ENCODE peak calls at places on chromosome 7, in six cellular contexts. One of them, this sample, is unnamed.

GRCh38 chr7:80722596-80723141 is 84.2 kb downstream of the CD36 start:
- DNase-seq in epithelial cell of esophagus: peak
- DNase-seq in progenitor cell of endocrine pancreas: no peak
- DNase-seq in heart left ventricle: no peak
- DNase-seq in tibial nerve: peak
- DNase-seq in suprapubic skin: no peak
- DNase-seq in this sample: no peak

GRCh38 chr7:28666144-28666543 is 253.8 kb downstream of the CREB5 start:
- DNase-seq in epithelial cell of esophagus: peak
- DNase-seq in progenitor cell of endocrine pancreas: no peak
- DNase-seq in heart left ventricle: no peak
- DNase-seq in tibial nerve: no peak
- DNase-seq in suprapubic skin: no peak
- DNase-seq in this sample: no peak

GRCh38 chr7:26376208-26376917 is 84.7 kb downstream of the SNX10 start:
- DNase-seq in epithelial cell of esophagus: no peak
- DNase-seq in progenitor cell of endocrine pancreas: peak
- DNase-seq in heart left ventricle: no peak
- DNase-seq in tibial nerve: no peak
- DNase-seq in suprapubic skin: no peak
- DNase-seq in this sample: peak

GRCh38 chr7:46126901-46127300 is 205.8 kb upstream of the IGFBP3 start:
- DNase-seq in epithelial cell of esophagus: peak
- DNase-seq in progenitor cell of endocrine pancreas: no peak
- DNase-seq in heart left ventricle: no peak
- DNase-seq in tibial nerve: no peak
- DNase-seq in suprapubic skin: no peak
- DNase-seq in this sample: no peak

GRCh38 chr7:4683884-4684565 is 1.9 kb downstream of the FOXK1 start:
- DNase-seq in epithelial cell of esophagus: peak
- DNase-seq in progenitor cell of endocrine pancreas: no peak
- DNase-seq in heart left ventricle: peak
- DNase-seq in tibial nerve: peak
- DNase-seq in suprapubic skin: no peak
- DNase-seq in this sample: peak

GRCh38 chr7:114182837-114183236 is 231.8 kb upstream of the FOXP2 start:
- DNase-seq in epithelial cell of esophagus: no peak
- DNase-seq in progenitor cell of endocrine pancreas: no peak
- DNase-seq in heart left ventricle: no peak
- DNase-seq in tibial nerve: no peak
- DNase-seq in suprapubic skin: no peak
- DNase-seq in this sample: no peak

GRCh38 chr7:111650456-111650999 is 88.2 kb upstream of the IMMP2L start:
- DNase-seq in epithelial cell of esophagus: peak
- DNase-seq in progenitor cell of endocrine pancreas: no peak
- DNase-seq in heart left ventricle: no peak
- DNase-seq in tibial nerve: no peak
- DNase-seq in suprapubic skin: no peak
- DNase-seq in this sample: no peak

GRCh38 chr7:30116771-30117170 is 18.0 kb upstream of the MTURN start:
- DNase-seq in epithelial cell of esophagus: no peak
- DNase-seq in progenitor cell of endocrine pancreas: no peak
- DNase-seq in heart left ventricle: peak
- DNase-seq in tibial nerve: no peak
- DNase-seq in suprapubic skin: no peak
- DNase-seq in this sample: no peak

GRCh38 chr7:107560898-107561516 is 2.7 kb downstream of the COG5 start:
- DNase-seq in epithelial cell of esophagus: peak
- DNase-seq in progenitor cell of endocrine pancreas: no peak
- DNase-seq in heart left ventricle: no peak
- DNase-seq in tibial nerve: no peak
- DNase-seq in suprapubic skin: no peak
- DNase-seq in this sample: no peak

GRCh38 chr7:118183254-118183585 is 744 bp upstream of the LSM8 start:
- DNase-seq in epithelial cell of esophagus: no peak
- DNase-seq in progenitor cell of endocrine pancreas: no peak
- DNase-seq in heart left ventricle: no peak
- DNase-seq in tibial nerve: no peak
- DNase-seq in suprapubic skin: no peak
- DNase-seq in this sample: no peak

GRCh38 chr7:6221340-6222319 is 50.8 kb downstream of the CYTH3 start:
- DNase-seq in epithelial cell of esophagus: no peak
- DNase-seq in progenitor cell of endocrine pancreas: no peak
- DNase-seq in heart left ventricle: no peak
- DNase-seq in tibial nerve: no peak
- DNase-seq in suprapubic skin: no peak
- DNase-seq in this sample: no peak

GRCh38 chr7:13240349-13240748 is 552.9 kb downstream of the ARL4A start:
- DNase-seq in epithelial cell of esophagus: peak
- DNase-seq in progenitor cell of endocrine pancreas: no peak
- DNase-seq in heart left ventricle: no peak
- DNase-seq in tibial nerve: no peak
- DNase-seq in suprapubic skin: no peak
- DNase-seq in this sample: no peak

GRCh38 chr7:48299580-48300169 is 128.4 kb downstream of the ABCA13 start:
- DNase-seq in epithelial cell of esophagus: peak
- DNase-seq in progenitor cell of endocrine pancreas: peak
- DNase-seq in heart left ventricle: peak
- DNase-seq in tibial nerve: peak
- DNase-seq in suprapubic skin: no peak
- DNase-seq in this sample: no peak

GRCh38 chr7:109351493-109351892 is 781.8 kb downstream of the DNAJB9 start:
- DNase-seq in epithelial cell of esophagus: no peak
- DNase-seq in progenitor cell of endocrine pancreas: no peak
- DNase-seq in heart left ventricle: no peak
- DNase-seq in tibial nerve: no peak
- DNase-seq in suprapubic skin: no peak
- DNase-seq in this sample: no peak

GRCh38 chr7:157955383-157955999 is 618.7 kb downstream of the DNAJB6 start:
- DNase-seq in epithelial cell of esophagus: no peak
- DNase-seq in progenitor cell of endocrine pancreas: no peak
- DNase-seq in heart left ventricle: no peak
- DNase-seq in tibial nerve: no peak
- DNase-seq in suprapubic skin: no peak
- DNase-seq in this sample: no peak

GRCh38 chr7:48154792-48155413 is 16.4 kb upstream of the ABCA13 start:
- DNase-seq in epithelial cell of esophagus: peak
- DNase-seq in progenitor cell of endocrine pancreas: peak
- DNase-seq in heart left ventricle: no peak
- DNase-seq in tibial nerve: no peak
- DNase-seq in suprapubic skin: no peak
- DNase-seq in this sample: no peak

GRCh38 chr7:91250706-91251105 is 13.5 kb upstream of the FZD1 start:
- DNase-seq in epithelial cell of esophagus: no peak
- DNase-seq in progenitor cell of endocrine pancreas: no peak
- DNase-seq in heart left ventricle: no peak
- DNase-seq in tibial nerve: no peak
- DNase-seq in suprapubic skin: no peak
- DNase-seq in this sample: no peak

GRCh38 chr7:80039255-80039884 is 95.3 kb upstream of the GNAI1 start:
- DNase-seq in epithelial cell of esophagus: no peak
- DNase-seq in progenitor cell of endocrine pancreas: no peak
- DNase-seq in heart left ventricle: no peak
- DNase-seq in tibial nerve: no peak
- DNase-seq in suprapubic skin: no peak
- DNase-seq in this sample: no peak

GRCh38 chr7:94250984-94251383 is 143.7 kb upstream of the COL1A2 start:
- DNase-seq in epithelial cell of esophagus: no peak
- DNase-seq in progenitor cell of endocrine pancreas: no peak
- DNase-seq in heart left ventricle: no peak
- DNase-seq in tibial nerve: no peak
- DNase-seq in suprapubic skin: no peak
- DNase-seq in this sample: no peak

DNA sequence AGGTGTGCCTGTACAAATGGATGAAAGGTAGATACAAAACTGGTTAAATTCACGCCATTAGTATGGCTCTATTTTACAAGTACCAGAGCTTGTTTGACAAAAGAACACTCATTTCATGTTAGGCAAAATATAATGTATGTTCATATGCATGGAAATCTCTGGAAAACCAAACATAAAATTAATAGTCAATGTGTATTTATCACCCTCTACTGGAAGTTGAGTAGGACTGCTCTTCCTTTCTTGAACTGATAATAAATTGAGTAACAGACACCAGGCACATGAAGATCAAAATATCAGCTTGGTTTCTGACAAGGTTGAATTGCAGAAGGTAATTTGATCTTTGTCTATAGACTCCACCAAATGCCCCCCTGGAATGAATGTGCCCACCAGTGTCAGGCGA is 19.8 kb upstream of the AKR1B1 start:
- DNase-seq in epithelial cell of esophagus: peak
- DNase-seq in progenitor cell of endocrine pancreas: no peak
- DNase-seq in heart left ventricle: no peak
- DNase-seq in tibial nerve: no peak
- DNase-seq in suprapubic skin: no peak
- DNase-seq in this sample: no peak
- TF ChIP-seq CTCF in epithelial cell of esophagus: peak
- TF ChIP-seq CTCF in progenitor cell of endocrine pancreas: no peak
- TF ChIP-seq CTCF in heart left ventricle: no peak
- TF ChIP-seq CTCF in tibial nerve: no peak
- TF ChIP-seq CTCF in suprapubic skin: no peak
- TF ChIP-seq CTCF in this sample: no peak

GRCh38 chr7:38881015-38881414 is 28.0 kb downstream of the VPS41 start:
- DNase-seq in epithelial cell of esophagus: peak
- DNase-seq in progenitor cell of endocrine pancreas: no peak
- DNase-seq in heart left ventricle: no peak
- DNase-seq in tibial nerve: no peak
- DNase-seq in suprapubic skin: no peak
- DNase-seq in this sample: no peak
- TF ChIP-seq CTCF in epithelial cell of esophagus: no peak
- TF ChIP-seq CTCF in progenitor cell of endocrine pancreas: no peak
- TF ChIP-seq CTCF in heart left ventricle: no peak
- TF ChIP-seq CTCF in tibial nerve: no peak
- TF ChIP-seq CTCF in suprapubic skin: no peak
- TF ChIP-seq CTCF in this sample: no peak

GRCh38 chr7:31336202-31337035 is 4.1 kb downstream of the NEUROD6 start:
- DNase-seq in epithelial cell of esophagus: no peak
- DNase-seq in progenitor cell of endocrine pancreas: peak
- DNase-seq in heart left ventricle: no peak
- DNase-seq in tibial nerve: no peak
- DNase-seq in suprapubic skin: no peak
- DNase-seq in this sample: no peak
- TF ChIP-seq CTCF in epithelial cell of esophagus: no peak
- TF ChIP-seq CTCF in progenitor cell of endocrine pancreas: peak
- TF ChIP-seq CTCF in heart left ventricle: no peak
- TF ChIP-seq CTCF in tibial nerve: no peak
- TF ChIP-seq CTCF in suprapubic skin: no peak
- TF ChIP-seq CTCF in this sample: no peak

GRCh38 chr7:137625197-137625596 is 221.6 kb downstream of the DGKI start:
- DNase-seq in epithelial cell of esophagus: peak
- DNase-seq in progenitor cell of endocrine pancreas: no peak
- DNase-seq in heart left ventricle: no peak
- DNase-seq in tibial nerve: no peak
- DNase-seq in suprapubic skin: no peak
- DNase-seq in this sample: no peak
- TF ChIP-seq CTCF in epithelial cell of esophagus: no peak
- TF ChIP-seq CTCF in progenitor cell of endocrine pancreas: no peak
- TF ChIP-seq CTCF in heart left ventricle: no peak
- TF ChIP-seq CTCF in tibial nerve: no peak
- TF ChIP-seq CTCF in suprapubic skin: no peak
- TF ChIP-seq CTCF in this sample: no peak

DNA sequence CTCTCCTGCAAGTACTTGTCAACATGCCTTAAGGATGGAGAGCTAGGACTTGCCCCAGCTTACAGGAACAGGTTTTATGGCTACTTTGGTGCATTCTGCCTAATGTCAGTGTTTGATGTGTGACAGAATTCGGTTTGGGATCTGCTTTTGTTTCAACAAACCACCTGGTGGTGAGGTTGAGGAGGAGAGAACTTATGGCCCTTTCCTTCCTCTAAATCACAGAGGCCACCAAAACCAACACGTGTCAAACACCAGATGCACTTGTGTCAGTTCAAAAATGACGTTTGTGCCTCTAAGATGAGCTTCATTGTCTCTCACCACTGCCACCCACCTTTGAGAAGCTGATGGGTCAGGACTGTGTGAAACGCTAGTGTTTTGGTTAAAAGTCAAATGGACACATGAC is 83.9 kb downstream of the OSBPL3 start:
- DNase-seq in epithelial cell of esophagus: no peak
- DNase-seq in progenitor cell of endocrine pancreas: no peak
- DNase-seq in heart left ventricle: no peak
- DNase-seq in tibial nerve: no peak
- DNase-seq in suprapubic skin: no peak
- DNase-seq in this sample: no peak
- TF ChIP-seq CTCF in epithelial cell of esophagus: no peak
- TF ChIP-seq CTCF in progenitor cell of endocrine pancreas: no peak
- TF ChIP-seq CTCF in heart left ventricle: no peak
- TF ChIP-seq CTCF in tibial nerve: no peak
- TF ChIP-seq CTCF in suprapubic skin: no peak
- TF ChIP-seq CTCF in this sample: no peak

This sample was measured in activated B cell treated with CpG ODN at 0.5 μM for 24 hours.